ENCODE peak calls at places on chromosomes 2 and 18, in six cellular contexts. H is HepG2, C is SK-N-SH, T is HCT116, M is K562, W is GM12878. E is an unnamed sample.

GRCh38 chr2:169069341-169069740 is at the start of gene DHRS9:
- DNase-seq in C (no peak), T (peak; percentile 79), W (no peak), H (no peak), M (no peak), E (no peak)

GRCh38 chr2:77578354-77578753 is 56.2 kb upstream of the LRRTM4 start:
- DNase-seq in W (no peak), M (no peak), H (no peak), T (no peak), C (no peak), E (no peak)

GRCh38 chr2:95232232-95232631 is 24.9 kb downstream of the ZNF892 start:
- DNase-seq in C (no peak), H (no peak), W (no peak), T (no peak), M (no peak), E (peak; percentile 2)

GRCh38 chr2:136844546-136844945 is 79.2 kb downstream of the THSD7B start:
- DNase-seq in T (no peak), H (no peak), W (no peak), M (no peak), C (no peak), E (no peak)

GRCh38 chr2:240163056-240163714 is 22.7 kb upstream of the OTOS start:
- DNase-seq in H (no peak), C (no peak), M (no peak), W (no peak), T (no peak), E (no peak)

GRCh38 chr2:152518656-152519580 is 183.9 kb downstream of the FMNL2 start:
- DNase-seq in W (no peak), C (no peak), M (no peak), H (no peak), T (no peak), E (no peak)

GRCh38 chr2:241612156-241613017 is 24.6 kb downstream of the THAP4 start:
- DNase-seq in W (no peak), C (no peak), T (no peak), M (no peak), H (no peak), E (no peak)

GRCh38 chr2:28252308-28252707 is 140.3 kb upstream of the FOSL2 start:
- DNase-seq in M (no peak), H (no peak), C (no peak), W (peak; percentile 46), T (no peak), E (no peak)

GRCh38 chr2:176682278-176682677 is 413.0 kb downstream of the MTX2 start:
- DNase-seq in H (no peak), W (no peak), M (no peak), T (no peak), C (no peak), E (no peak)

GRCh38 chr2:29516767-29517166 is 401.6 kb downstream of the CLIP4 start:
- DNase-seq in M (no peak), W (no peak), C (no peak), T (no peak), H (no peak), E (no peak)

GRCh38 chr2:146523218-146523617 is 1321.6 kb upstream of the ACVR2A start:
- DNase-seq in H (no peak), M (no peak), W (no peak), T (no peak), C (no peak), E (peak; percentile 7)

GRCh38 chr2:219430633-219431615 is 3.7 kb upstream of the SPEG start:
- DNase-seq in H (peak; percentile 21), T (no peak), M (no peak), C (peak; percentile 89), W (no peak), E (peak; percentile 56)

GRCh38 chr2:132632000-132632649 is 37.9 kb downstream of the LYPD1 start:
- DNase-seq in M (no peak), C (no peak), W (no peak), H (peak; percentile 67), T (no peak), E (peak; percentile 6)

GRCh38 chr2:234768608-234769196 is 183.1 kb upstream of the SH3BP4 start:
- DNase-seq in W (no peak), T (no peak), M (no peak), C (no peak), H (no peak), E (no peak)

GRCh38 chr18:3234457-3234856 is 13.1 kb upstream of the MYL12A start:
- DNase-seq in H (no peak), W (no peak), M (no peak), C (no peak), T (no peak), E (no peak)

GRCh38 chr2:190075623-190076022 is 13.1 kb upstream of the MSTN start:
- DNase-seq in M (no peak), T (no peak), W (no peak), C (no peak), H (no peak), E (no peak)

GRCh38 chr2:190068764-190069163 is 6.2 kb upstream of the MSTN start:
- DNase-seq in H (no peak), M (no peak), C (no peak), W (no peak), T (no peak), E (no peak)

GRCh38 chr2:190065839-190066238 is 3.3 kb upstream of the MSTN start:
- DNase-seq in T (no peak), W (no peak), C (no peak), M (no peak), H (no peak), E (no peak)

DNA sequence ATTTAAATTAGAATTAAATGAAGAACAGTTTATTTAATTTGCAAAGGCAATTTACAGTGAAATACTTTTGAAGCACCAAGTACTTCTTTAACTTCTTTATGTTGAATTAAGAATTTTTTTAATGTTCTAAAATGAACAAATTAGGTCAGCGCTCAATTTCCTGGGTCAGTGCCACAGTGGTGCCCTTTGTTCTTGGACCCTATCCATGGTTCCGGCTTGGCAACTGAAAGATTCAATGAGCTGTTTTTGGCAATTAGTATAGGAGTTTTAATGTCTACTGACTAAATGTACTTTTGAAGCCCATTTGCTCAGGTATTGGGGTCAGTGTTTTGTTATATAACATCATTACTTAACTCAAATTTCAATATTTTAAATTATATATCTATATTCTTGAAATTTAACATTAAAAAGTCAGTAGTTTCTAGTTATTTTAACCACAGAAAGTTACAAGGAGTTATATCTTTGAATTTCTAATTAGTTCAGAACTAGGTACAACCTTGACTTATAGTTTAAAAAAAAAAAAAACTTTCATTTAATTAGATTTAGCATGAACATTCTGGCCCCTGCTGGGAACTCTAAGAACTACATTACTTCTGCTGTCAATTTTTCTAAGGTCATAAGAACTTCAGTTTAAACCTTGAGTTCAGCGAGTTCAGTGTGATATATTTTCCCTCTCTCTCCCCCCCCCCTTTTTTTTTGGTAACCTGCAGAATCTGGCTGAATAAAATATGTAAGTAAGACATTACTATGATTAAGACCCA is 7.6 kb upstream of the MSTN start:
- DNase-seq in M (peak; percentile 16), T (peak; percentile 71), H (peak; percentile 68), W (no peak), C (peak; percentile 30), E (peak; percentile 68)
- TF ChIP-seq JUND in M (no peak), T (no peak), H (no peak), W (no peak), C (no peak), E (no peak)

GRCh38 chr2:119694994-119695521 is 16.1 kb downstream of the TMEM177 start:
- DNase-seq in C (no peak), T (no peak), M (no peak), H (peak; percentile 66), W (no peak), E (peak; percentile 18)
- TF ChIP-seq JUND in C (no peak), T (no peak), M (no peak), H (no peak), W (no peak), E (no peak)

GRCh38 chr2:16117791-16118610 is 177.7 kb downstream of the MYCN start:
- DNase-seq in M (no peak), T (no peak), C (no peak), H (no peak), W (no peak), E (no peak)

GRCh38 chr2:16120591-16120990 is 180.2 kb downstream of the MYCN start:
- DNase-seq in W (no peak), C (no peak), T (no peak), M (no peak), H (no peak), E (no peak)

GRCh38 chr2:16119741-16120140 is 179.4 kb downstream of the MYCN start:
- DNase-seq in W (no peak), T (no peak), M (no peak), H (no peak), C (no peak), E (no peak)

GRCh38 chr2:16117021-16117700 is 176.8 kb downstream of the MYCN start:
- DNase-seq in W (no peak), T (no peak), C (no peak), M (no peak), H (no peak), E (no peak)

DNA sequence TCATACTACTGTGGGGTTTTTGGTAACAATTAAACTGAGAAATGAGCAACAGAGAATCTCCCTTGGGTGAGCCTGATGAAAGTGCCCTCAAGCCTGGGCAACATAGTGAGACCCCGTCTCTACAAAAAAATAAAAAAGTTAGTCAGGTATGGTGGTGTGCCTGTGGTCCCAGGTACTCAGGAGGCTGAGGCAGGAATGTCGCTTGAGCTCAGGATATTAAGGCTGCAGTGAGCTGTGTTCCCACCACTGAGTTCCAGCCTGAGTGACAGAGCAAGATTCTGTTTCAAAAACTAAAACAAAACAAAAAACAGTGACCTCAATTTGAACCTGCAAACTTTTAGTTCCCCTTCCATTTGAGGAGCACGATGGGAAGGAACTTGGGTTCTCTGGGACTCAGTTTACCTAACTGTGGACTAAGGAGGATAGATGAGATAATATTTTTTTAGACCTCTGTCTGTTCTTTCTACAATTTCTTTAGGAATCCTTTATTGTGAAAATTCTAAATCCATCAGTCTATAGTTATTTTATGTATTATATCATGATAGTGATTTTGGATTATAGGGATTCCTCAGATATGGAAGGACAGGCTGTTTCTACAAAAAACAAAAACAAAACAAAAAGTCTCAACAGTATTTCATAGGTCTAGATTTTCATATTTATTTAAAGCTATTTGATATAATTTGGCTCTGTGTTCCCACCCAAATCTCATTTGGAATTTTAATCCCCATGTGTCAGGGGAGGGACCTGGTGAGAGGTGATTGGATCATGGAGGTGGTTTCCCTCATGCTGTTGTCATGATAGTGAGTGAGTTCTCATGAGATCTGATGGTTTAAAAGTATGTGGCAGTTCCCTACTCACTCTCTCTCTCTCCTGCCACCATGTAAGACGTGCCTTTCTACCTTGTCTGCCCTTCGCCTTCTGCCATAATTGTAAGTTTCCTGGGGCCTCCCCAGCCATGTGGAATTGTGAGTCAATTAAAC is 178.6 kb downstream of the MYCN start:
- DNase-seq in T (no peak), M (no peak), C (no peak), W (no peak), H (no peak), E (no peak)
- TF ChIP-seq JUND in T (no peak), M (no peak), C (no peak), W (no peak), H (no peak), E (no peak)

DNA sequence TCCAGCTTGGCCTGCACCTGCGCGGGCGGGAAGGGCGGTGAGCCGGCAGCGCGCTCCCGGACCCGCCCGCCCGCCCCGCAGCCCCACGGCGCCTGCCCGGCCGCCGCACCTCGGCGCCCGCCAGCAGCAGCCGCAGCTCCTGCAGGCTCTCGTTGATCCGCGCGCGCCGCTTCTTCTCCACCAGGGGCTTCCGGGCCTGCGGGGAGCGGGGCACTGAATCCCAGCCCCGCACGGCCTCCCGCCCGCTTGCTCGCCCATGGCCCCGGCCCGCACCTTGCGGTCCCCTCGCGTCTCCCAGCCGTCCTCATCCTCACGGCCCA is 326 bp downstream of the HES6 start:
- DNase-seq in C (no peak), T (no peak), W (no peak), H (no peak), M (no peak), E (peak; percentile 15)
- TF ChIP-seq JUND in C (no peak), T (no peak), W (no peak), H (peak; percentile 57), M (no peak), E (no peak)